ENCODE peak calls at places on chromosome 10, in four cellular contexts. E, J, P and A are unnamed samples.

GRCh38 chr10:18486444-18486843 is 164.9 kb downstream of the NSUN6 start:
- DNase-seq in E (no peak), J (no peak), P (no peak), A (no peak)

GRCh38 chr10:80487791-80488538 is 33.9 kb downstream of the TSPAN14 start:
- DNase-seq in E (no peak), J (no peak), P (no peak), A (no peak)

GRCh38 chr10:47238331-47239095 is 61.5 kb upstream of the GDF10 start:
- DNase-seq in E (peak), J (no peak), P (no peak), A (no peak)

GRCh38 chr10:122151121-122151694 is 119.9 kb upstream of the BTBD16 start:
- DNase-seq in E (no peak), J (no peak), P (no peak), A (no peak)

GRCh38 chr10:67539312-67539711 is 156.7 kb downstream of the CTNNA3 start:
- DNase-seq in E (no peak), J (no peak), P (no peak), A (peak)

GRCh38 chr10:48391994-48392393 is 85.5 kb downstream of the MAPK8 start:
- DNase-seq in E (no peak), J (no peak), P (no peak), A (no peak)

GRCh38 chr10:451021-451471 is 238.4 kb downstream of the DIP2C start:
- DNase-seq in E (no peak), J (no peak), P (no peak), A (no peak)

GRCh38 chr10:24568042-24568441 is 155.6 kb downstream of the ARHGAP21 start:
- DNase-seq in E (no peak), J (no peak), P (no peak), A (no peak)

GRCh38 chr10:123624086-123624485 is 42.1 kb upstream of the GPR26 start:
- DNase-seq in E (no peak), J (no peak), P (no peak), A (no peak)

GRCh38 chr10:121503587-121504051 is 94.6 kb downstream of the FGFR2 start:
- DNase-seq in E (no peak), J (no peak), P (no peak), A (no peak)

GRCh38 chr10:77909755-77910375 is 16.7 kb downstream of the DLG5 start:
- DNase-seq in E (peak), J (no peak), P (no peak), A (peak)

GRCh38 chr10:13924020-13924725 is 337.4 kb downstream of the PRPF18 start:
- DNase-seq in E (no peak), J (no peak), P (no peak), A (peak)

GRCh38 chr10:60747817-60748469 is 30.3 kb upstream of the CDK1 start:
- DNase-seq in E (no peak), J (no peak), P (no peak), A (no peak)

GRCh38 chr10:106387063-106387462 is 777.4 kb downstream of the SORCS1 start:
- DNase-seq in E (no peak), J (no peak), P (no peak), A (peak)

GRCh38 chr10:24642921-24643678 is 80.6 kb downstream of the ARHGAP21 start:
- DNase-seq in E (no peak), J (peak), P (no peak), A (peak)

GRCh38 chr10:123642293-123642692 is 23.9 kb upstream of the GPR26 start:
- DNase-seq in E (peak), J (no peak), P (no peak), A (no peak)

GRCh38 chr10:122285506-122286444 is 14.7 kb downstream of the BTBD16 start:
- DNase-seq in E (no peak), J (no peak), P (no peak), A (no peak)

GRCh38 chr10:19815478-19816419 is 483 bp upstream of the PLXDC2 start:
- DNase-seq in E (peak), J (peak), P (peak), A (peak)

GRCh38 chr10:125216897-125217296 is 56.5 kb upstream of the CTBP2 start:
- DNase-seq in E (no peak), J (no peak), P (no peak), A (no peak)

GRCh38 chr10:24201503-24202180 is 7.3 kb upstream of the KIAA1217 start:
- DNase-seq in E (no peak), J (no peak), P (no peak), A (no peak)

GRCh38 chr10:124249812-124250432 is 156.5 kb upstream of the CHST15 start:
- DNase-seq in E (peak), J (peak), P (no peak), A (no peak)

GRCh38 chr10:68348265-68348741 is 15.6 kb upstream of the PBLD start:
- DNase-seq in E (peak), J (peak), P (no peak), A (peak)

GRCh38 chr10:36324831-36325230 is 682.7 kb upstream of the FZD8 start:
- DNase-seq in E (no peak), J (no peak), P (no peak), A (no peak)

GRCh38 chr10:3745582-3745981 is 39.4 kb downstream of the KLF6 start:
- DNase-seq in E (no peak), J (no peak), P (no peak), A (no peak)

GRCh38 chr10:32983333-32983909 is 25.4 kb upstream of the ITGB1 start:
- DNase-seq in E (no peak), J (peak), P (no peak), A (peak)

GRCh38 chr10:15738237-15738928 is 18.7 kb upstream of the ITGA8 start:
- DNase-seq in E (no peak), J (no peak), P (no peak), A (no peak)

GRCh38 chr10:6787684-6788083 is 207.6 kb upstream of the PRKCQ start:
- DNase-seq in E (no peak), J (no peak), P (no peak), A (no peak)

GRCh38 chr10:6753644-6754043 is 173.6 kb upstream of the PRKCQ start:
- DNase-seq in E (peak), J (no peak), P (no peak), A (no peak)

GRCh38 chr10:71145352-71145945 is 66.9 kb upstream of the UNC5B start:
- DNase-seq in E (peak), J (no peak), P (no peak), A (no peak)

GRCh38 chr10:123613346-123613850 is 52.8 kb upstream of the GPR26 start:
- DNase-seq in E (no peak), J (peak), P (no peak), A (no peak)

GRCh38 chr10:62308101-62308500 is 39.5 kb upstream of the RTKN2 start:
- DNase-seq in E (no peak), J (no peak), P (no peak), A (peak)

GRCh38 chr10:111087331-111087756 is 10.5 kb downstream of the ADRA2A start:
- DNase-seq in E (no peak), J (no peak), P (no peak), A (no peak)

GRCh38 chr10:66916030-66916429 is 9.8 kb upstream of the LRRTM3 start:
- DNase-seq in E (no peak), J (no peak), P (no peak), A (no peak)

GRCh38 chr10:128908109-128908898 is 558.7 kb upstream of the MGMT start:
- DNase-seq in E (peak), J (peak), P (no peak), A (no peak)

GRCh38 chr10:19302117-19302516 is 253.5 kb downstream of the MALRD1 start:
- DNase-seq in E (no peak), J (no peak), P (no peak), A (peak)

GRCh38 chr10:35739998-35740397 is 97.9 kb upstream of the FZD8 start:
- DNase-seq in E (no peak), J (peak), P (no peak), A (peak)

GRCh38 chr10:44316922-44317215 is 68.0 kb downstream of the CXCL12 start:
- DNase-seq in E (no peak), J (no peak), P (no peak), A (no peak)

GRCh38 chr10:115525141-115525540 is 432.0 kb downstream of the ATRNL1 start:
- DNase-seq in E (no peak), J (no peak), P (no peak), A (no peak)
- H3K56ac ChIP-seq in E (no peak), J (no peak), P (no peak), A (no peak)

GRCh38 chr10:79315602-79315920 is 31.7 kb upstream of the PPIF start:
- DNase-seq in E (no peak), J (no peak), P (no peak), A (no peak)
- H3K56ac ChIP-seq in E (no peak), J (no peak), P (no peak), A (no peak)

GRCh38 chr10:86019141-86019540 is 347.5 kb downstream of the GRID1 start:
- DNase-seq in E (no peak), J (no peak), P (no peak), A (no peak)
- H3K56ac ChIP-seq in E (no peak), J (no peak), P (no peak), A (no peak)

GRCh38 chr10:10353326-10353725 is 664.3 kb upstream of the CELF2 start:
- DNase-seq in E (no peak), J (peak), P (no peak), A (no peak)
- H3K56ac ChIP-seq in E (no peak), J (no peak), P (no peak), A (no peak)

DNA sequence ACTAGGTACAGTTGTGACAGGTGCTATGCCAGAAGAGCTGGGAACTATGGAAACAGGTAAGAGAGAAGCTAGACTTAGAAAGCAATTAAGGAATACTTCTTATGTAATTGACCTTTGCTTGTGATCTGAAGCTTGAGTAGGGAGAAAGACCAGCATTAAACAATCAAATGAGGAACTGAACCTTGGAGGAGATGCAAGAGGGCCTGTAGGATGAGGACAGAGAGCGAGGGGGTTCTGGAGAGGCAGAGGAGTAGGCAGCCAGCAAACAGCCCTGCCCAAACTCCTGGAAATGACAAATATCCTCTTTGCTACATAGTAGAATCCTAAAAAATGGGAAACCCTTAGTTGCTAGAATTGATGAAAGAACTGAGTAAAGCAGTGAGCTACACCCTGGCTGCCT is 41.6 kb upstream of the FAM204A start:
- DNase-seq in E (no peak), J (no peak), P (no peak), A (no peak)
- H3K56ac ChIP-seq in E (no peak), J (no peak), P (no peak), A (no peak)

GRCh38 chr10:45416603-45417002 is 42.6 kb downstream of the ALOX5 start:
- DNase-seq in E (no peak), J (no peak), P (no peak), A (no peak)
- H3K56ac ChIP-seq in E (peak), J (no peak), P (peak), A (no peak)

DNA sequence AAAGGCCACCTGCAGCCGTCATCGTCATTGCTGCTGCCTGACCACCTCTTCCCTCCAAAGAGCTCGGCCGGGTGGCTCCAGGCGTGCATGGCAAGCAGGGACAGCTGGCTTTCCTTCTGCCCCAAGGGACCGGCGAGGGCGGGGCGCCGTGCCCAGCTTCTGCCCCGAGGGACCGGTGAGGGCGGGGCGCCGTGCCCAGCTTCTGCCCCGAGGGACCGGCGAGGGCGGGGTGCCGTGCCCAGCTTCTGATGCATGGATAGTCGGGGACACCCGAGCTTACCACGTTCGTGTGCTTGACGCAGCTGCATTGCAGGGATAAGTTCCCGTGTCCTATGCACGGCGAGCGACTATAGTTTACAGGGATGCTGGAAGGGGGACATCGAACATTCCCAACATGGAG is 27.0 kb downstream of the CFAP46 start:
- DNase-seq in E (no peak), J (no peak), P (no peak), A (no peak)
- H3K56ac ChIP-seq in E (no peak), J (no peak), P (no peak), A (no peak)

DNA sequence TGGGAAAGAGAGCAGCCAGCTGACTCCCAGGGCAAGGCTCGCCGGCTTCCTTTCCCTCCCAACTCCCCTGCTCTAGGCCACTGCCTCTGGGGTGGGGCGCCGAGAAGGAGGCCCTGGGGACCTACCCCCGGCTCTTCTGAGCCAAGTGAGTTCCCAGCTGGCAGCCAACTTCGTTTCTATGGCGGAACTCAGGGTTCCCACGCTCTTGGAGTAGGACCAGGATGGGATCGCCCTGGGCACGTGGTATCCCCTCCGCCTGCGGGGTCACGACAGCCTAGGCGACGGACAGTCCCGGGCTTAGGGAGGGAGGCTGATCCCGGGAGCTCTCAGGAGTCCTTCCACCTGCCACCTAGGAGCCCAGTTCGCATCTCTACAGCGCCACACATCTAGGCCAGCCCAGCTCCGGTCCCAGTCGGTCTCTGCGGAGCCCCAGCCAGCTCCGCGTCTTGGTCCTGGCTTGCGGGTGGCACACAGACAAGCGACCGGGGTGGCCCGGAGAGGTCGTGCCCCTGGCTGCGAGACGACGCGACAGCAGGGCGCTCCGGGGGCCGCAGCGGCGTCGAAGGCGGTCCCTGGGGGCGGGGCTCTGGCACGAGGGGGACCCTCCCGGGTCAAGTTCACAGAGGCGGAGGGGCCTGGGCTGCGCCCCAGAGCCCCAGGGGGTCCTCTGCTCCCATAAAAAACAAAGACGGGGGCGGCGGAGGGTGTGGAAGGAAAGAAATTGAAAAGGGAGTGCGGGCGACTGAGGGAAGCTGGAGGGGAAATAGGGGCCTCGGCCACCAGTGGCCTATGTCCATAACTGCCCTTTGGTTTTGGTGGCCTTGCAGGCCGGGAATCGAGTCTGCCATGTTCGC is 20.4 kb upstream of the GATA3 start:
- DNase-seq in E (peak), J (peak), P (no peak), A (no peak)
- H3K56ac ChIP-seq in E (no peak), J (no peak), P (no peak), A (no peak)

GRCh38 chr10:119308556-119309422 is 101.4 kb downstream of the GRK5 start:
- DNase-seq in E (no peak), J (no peak), P (no peak), A (no peak)

GRCh38 chr10:119312241-119312640 is 104.9 kb downstream of the GRK5 start:
- DNase-seq in E (no peak), J (no peak), P (no peak), A (no peak)

GRCh38 chr10:119309423-119309770 is 102.0 kb downstream of the GRK5 start:
- DNase-seq in E (no peak), J (no peak), P (no peak), A (no peak)

GRCh38 chr10:119313024-119313423 is 105.7 kb downstream of the GRK5 start:
- DNase-seq in E (no peak), J (no peak), P (no peak), A (no peak)

DNA sequence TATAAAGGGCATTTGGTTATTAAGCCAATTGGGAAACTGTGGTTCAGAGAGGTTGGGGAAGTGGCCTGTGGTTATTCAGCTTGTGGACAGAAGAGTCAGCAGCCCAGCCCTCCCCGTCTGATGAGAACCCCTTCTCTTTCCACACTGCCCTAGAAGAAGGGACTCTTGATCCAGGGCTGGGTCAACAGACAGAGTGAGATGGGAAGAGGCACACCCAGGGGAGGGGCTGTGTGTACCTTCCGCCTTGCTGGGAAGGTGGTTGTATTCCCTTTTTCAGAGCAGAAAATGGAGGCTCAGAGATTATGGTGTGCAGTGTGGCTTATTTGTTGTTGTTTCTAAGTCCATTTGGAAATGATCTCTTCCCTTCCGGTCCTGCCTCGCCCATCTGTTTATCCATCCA is 103.4 kb downstream of the GRK5 start:
- DNase-seq in E (no peak), J (no peak), P (no peak), A (no peak)
- H3K56ac ChIP-seq in E (no peak), J (no peak), P (no peak), A (no peak)